ENCODE peak calls at places on chromosomes 16 and 17, in five cellular contexts. G is stimulated activated naive CD8-positive, alpha-beta T cell treated with anti-CD3 and anti-CD28 coated beads, Interleukin-15, Interleukin-2, amounts not matched to agents 100 U/mL and 50 U/mL, for 24 hours; O is activated T-helper 1 cell treated with anti-CD3 and anti-CD28 coated beads, Interleukin-12 subunit alpha, Interleukin-12 subunit beta, Interleukin-2, Interleukin-4 antibody, amounts not matched to agents 30 ng/mL and 10 ng/mL and 1 ng/mL, durations not matched to agents 14 hours and 24 hours and 36 hours; K is AG10803; S is activated naive CD4-positive, alpha-beta T cell treated with anti-CD3 and anti-CD28 coated beads for 36 hours. N is an unnamed sample.

GRCh38 chr17:2949469-2950044 is 113.8 kb downstream of the OR1D5 start:
- DNase-seq in G (no peak), O (no peak), K (peak; percentile 59), S (no peak), N (peak; percentile 22)

GRCh38 chr16:86517652-86518258 is 7.4 kb downstream of the FOXF1 start:
- DNase-seq in G (peak; percentile 55), O (no peak), K (peak; percentile 62), S (peak; percentile 63), N (peak; percentile 80)

GRCh38 chr16:51180719-51181494 is 29.8 kb upstream of the SALL1 start:
- DNase-seq in G (no peak), O (no peak), K (no peak), S (no peak), N (no peak)

GRCh38 chr16:55035037-55035436 is 104.4 kb downstream of the IRX5 start:
- DNase-seq in G (peak; percentile 48), O (no peak), K (no peak), S (peak; percentile 55), N (peak; percentile 66)

GRCh38 chr16:11615756-11616447 is 29.2 kb upstream of the LITAF start:
- DNase-seq in G (no peak), O (no peak), K (no peak), S (no peak), N (peak; percentile 73)

GRCh38 chr16:89122322-89122831 is 28.7 kb downstream of the ACSF3 start:
- DNase-seq in G (no peak), O (no peak), K (no peak), S (peak; percentile 75), N (no peak)

GRCh38 chr17:3385869-3386816 is at the start of gene OR3A2:
- DNase-seq in G (peak; percentile 39), O (no peak), K (no peak), S (peak; percentile 31), N (peak; percentile 56)

GRCh38 chr17:50898369-50899004 is 32.3 kb upstream of the TOB1 start:
- DNase-seq in G (no peak), O (no peak), K (no peak), S (no peak), N (no peak)

GRCh38 chr16:14303182-14303618 is 232.1 kb downstream of the MRTFB start:
- DNase-seq in G (no peak), O (no peak), K (no peak), S (no peak), N (no peak)

GRCh38 chr17:41519501-41520224 is 973 bp upstream of the KRT15 start:
- DNase-seq in G (no peak), O (no peak), K (no peak), S (no peak), N (no peak)

GRCh38 chr16:83744521-83744981 is 63.2 kb upstream of the HSBP1 start:
- DNase-seq in G (no peak), O (no peak), K (peak; percentile 29), S (no peak), N (peak; percentile 36)

GRCh38 chr17:64155751-64156544 is 26.0 kb upstream of the ERN1 start:
- DNase-seq in G (no peak), O (no peak), K (peak; percentile 24), S (no peak), N (no peak)

GRCh38 chr16:54466233-54466632 is 179.6 kb upstream of the IRX3 start:
- DNase-seq in G (no peak), O (no peak), K (no peak), S (no peak), N (no peak)

GRCh38 chr17:68101075-68101991 is 65.8 kb downstream of the KPNA2 start:
- DNase-seq in G (peak; percentile 82), O (peak; percentile 44), K (peak; percentile 85), S (peak; percentile 63), N (peak; percentile 100)

GRCh38 chr16:57803413-57803990 is 1.2 kb upstream of the KIFC3 start:
- DNase-seq in G (no peak), O (no peak), K (no peak), S (no peak), N (no peak)

GRCh38 chr17:51014129-51014528 is 106.5 kb downstream of the SPAG9 start:
- DNase-seq in G (no peak), O (no peak), K (no peak), S (no peak), N (no peak)